ENCODE peak calls at places on chromosomes 5 and 9, in eight cellular contexts. M is hippocampal formation; N is H9; V is ecto neural progenitor cell; A is pulmonary artery endothelial cell; H is CD4-positive, CD25-positive, alpha-beta regulatory T cell; T is NCI-H1694; S is nephron progenitor cell. G is an unnamed sample.

GRCh38 chr9:114450181-114450580 is 55.1 kb downstream of the WHRN start:
- DNase-seq in V (no peak), T (no peak), H (no peak), M (no peak), A (no peak), S (no peak), N (no peak), G (no peak)

GRCh38 chr5:96259211-96259772 is 173.8 kb downstream of the PCSK1 start:
- DNase-seq in H (no peak), M (peak), A (no peak), S (no peak), N (no peak), V (no peak), T (no peak), G (no peak)

GRCh38 chr9:26725573-26725972 is 167.0 kb downstream of the CAAP1 start:
- DNase-seq in M (no peak), T (no peak), H (no peak), V (no peak), A (no peak), S (no peak), N (no peak), G (no peak)

GRCh38 chr5:113202904-113203716 is 226.5 kb downstream of the DCP2 start:
- DNase-seq in H (no peak), M (no peak), N (peak), T (no peak), V (peak), A (no peak), S (peak), G (no peak)

GRCh38 chr9:82891321-82891720 is 171.6 kb downstream of the RASEF start:
- DNase-seq in N (no peak), H (no peak), A (no peak), V (no peak), T (no peak), M (no peak), S (no peak), G (no peak)

GRCh38 chr9:109190151-109190550 is 23.1 kb upstream of the FRRS1L start:
- DNase-seq in V (no peak), H (no peak), N (no peak), T (no peak), M (no peak), A (no peak), S (no peak), G (no peak)

GRCh38 chr5:116486588-116486987 is 88.0 kb downstream of the SEMA6A start:
- DNase-seq in M (no peak), A (no peak), T (no peak), N (no peak), H (no peak), S (no peak), V (no peak), G (no peak)

GRCh38 chr9:92266486-92266885 is 27.0 kb downstream of the IARS1 start:
- DNase-seq in S (no peak), A (no peak), N (no peak), V (no peak), H (no peak), T (no peak), M (no peak), G (no peak)

GRCh38 chr9:126063326-126063725 is 263.3 kb upstream of the MVB12B start:
- DNase-seq in S (no peak), H (no peak), M (no peak), A (no peak), V (no peak), T (no peak), N (no peak), G (no peak)

GRCh38 chr5:66230551-66230950 is 86.5 kb downstream of the SREK1 start:
- DNase-seq in A (no peak), M (no peak), V (no peak), H (peak), N (peak), T (no peak), S (no peak), G (no peak)

GRCh38 chr9:6938873-6939272 is 181.1 kb downstream of the KDM4C start:
- DNase-seq in T (no peak), V (no peak), S (no peak), A (no peak), H (no peak), M (no peak), N (no peak), G (no peak)

GRCh38 chr5:134450374-134450773 is 38.7 kb upstream of the CDKN2AIPNL start:
- DNase-seq in S (no peak), M (no peak), V (no peak), N (no peak), H (no peak), T (no peak), A (no peak), G (no peak)

GRCh38 chr9:70607926-70608325 is 193.5 kb upstream of the KLF9 start:
- DNase-seq in T (no peak), H (no peak), M (no peak), N (no peak), V (no peak), A (no peak), S (no peak), G (peak)